ENCODE peak calls at places on chromosome 1, in six cellular contexts. One of them, this sample, is unnamed.

GRCh38 chr1:244796719-244797406 is 38.6 kb upstream of the COX20 start:
- DNase-seq in D341Med: peak; percentile 66
- DNase-seq in heart right ventricle: no peak
- DNase-seq in activated naive CD4-positive, alpha-beta T cell: peak; percentile 16
- DNase-seq in fibroblast of mammary gland: peak; percentile 71
- DNase-seq in ACHN: peak; percentile 68
- DNase-seq in this sample: no peak

GRCh38 chr1:115210302-115210711 is 121.0 kb upstream of the TSPAN2 start:
- DNase-seq in D341Med: no peak
- DNase-seq in heart right ventricle: no peak
- DNase-seq in activated naive CD4-positive, alpha-beta T cell: no peak
- DNase-seq in fibroblast of mammary gland: peak; percentile 64
- DNase-seq in ACHN: no peak
- DNase-seq in this sample: no peak

GRCh38 chr1:45299981-45300668 is 26.6 kb upstream of the HPDL start:
- DNase-seq in D341Med: peak; percentile 72
- DNase-seq in heart right ventricle: no peak
- DNase-seq in activated naive CD4-positive, alpha-beta T cell: peak; percentile 7
- DNase-seq in fibroblast of mammary gland: peak; percentile 83
- DNase-seq in ACHN: peak; percentile 54
- DNase-seq in this sample: no peak

GRCh38 chr1:215405211-215405610 is 161.9 kb upstream of the KCTD3 start:
- DNase-seq in D341Med: no peak
- DNase-seq in heart right ventricle: no peak
- DNase-seq in activated naive CD4-positive, alpha-beta T cell: no peak
- DNase-seq in fibroblast of mammary gland: peak; percentile 48
- DNase-seq in ACHN: no peak
- DNase-seq in this sample: no peak

GRCh38 chr1:202623075-202623474 is 87.2 kb downstream of the SYT2 start:
- DNase-seq in D341Med: peak; percentile 62
- DNase-seq in heart right ventricle: peak; percentile 44
- DNase-seq in activated naive CD4-positive, alpha-beta T cell: no peak
- DNase-seq in fibroblast of mammary gland: peak; percentile 58
- DNase-seq in ACHN: peak; percentile 38
- DNase-seq in this sample: no peak

GRCh38 chr1:44835738-44836675 is 7.0 kb downstream of the PTCH2 start:
- DNase-seq in D341Med: peak; percentile 77
- DNase-seq in heart right ventricle: peak; percentile 85
- DNase-seq in activated naive CD4-positive, alpha-beta T cell: peak; percentile 73
- DNase-seq in fibroblast of mammary gland: peak; percentile 86
- DNase-seq in ACHN: peak; percentile 72
- DNase-seq in this sample: no peak

GRCh38 chr1:60281360-60281932 is 207.9 kb upstream of the C1orf87 start:
- DNase-seq in D341Med: peak; percentile 62
- DNase-seq in heart right ventricle: peak; percentile 22
- DNase-seq in activated naive CD4-positive, alpha-beta T cell: no peak
- DNase-seq in fibroblast of mammary gland: peak; percentile 76
- DNase-seq in ACHN: peak; percentile 67
- DNase-seq in this sample: no peak

GRCh38 chr1:23100074-23100748 is 68.4 kb downstream of the LUZP1 start:
- DNase-seq in D341Med: no peak
- DNase-seq in heart right ventricle: no peak
- DNase-seq in activated naive CD4-positive, alpha-beta T cell: no peak
- DNase-seq in fibroblast of mammary gland: peak; percentile 97
- DNase-seq in ACHN: peak; percentile 68
- DNase-seq in this sample: peak; percentile 90

GRCh38 chr1:147201276-147201675 is 23.9 kb downstream of the FMO5 start:
- DNase-seq in D341Med: no peak
- DNase-seq in heart right ventricle: no peak
- DNase-seq in activated naive CD4-positive, alpha-beta T cell: no peak
- DNase-seq in fibroblast of mammary gland: peak; percentile 40
- DNase-seq in ACHN: peak; percentile 64
- DNase-seq in this sample: no peak

GRCh38 chr1:7827134-7827955 is 25.5 kb downstream of the UTS2 start:
- DNase-seq in D341Med: no peak
- DNase-seq in heart right ventricle: no peak
- DNase-seq in activated naive CD4-positive, alpha-beta T cell: peak; percentile 4
- DNase-seq in fibroblast of mammary gland: peak; percentile 8
- DNase-seq in ACHN: no peak
- DNase-seq in this sample: no peak

This sample was measured in AG04449.